ENCODE peak calls at places on chromosomes 4 and X, in four cellular contexts. S is HepG2, E is K562, W is GM12878. M is an unnamed sample.
A peak's percentile ranks its signal among the peaks of the same experiment; 100 is the strongest.

GRCh38 chr4:183563874-183564273 is 59.0 kb downstream of the ING2 start:
- DNase-seq in E (no peak), W (no peak), S (no peak), M (no peak)

GRCh38 chr4:158782539-158783360 is 13.9 kb downstream of the FNIP2 start:
- DNase-seq in W (peak; percentile 46), S (peak; percentile 72), E (no peak), M (no peak)

GRCh38 chr4:182143086-182143821 is 99.9 kb upstream of the TENM3 start:
- DNase-seq in E (no peak), W (no peak), S (no peak), M (peak; percentile 17)

GRCh38 chr4:162791321-162791720 is 375.4 kb downstream of the NAF1 start:
- DNase-seq in E (no peak), S (no peak), W (no peak), M (no peak)

GRCh38 chrX:128897611-128898010 is 625.7 kb downstream of the SMARCA1 start:
- DNase-seq in E (no peak), W (no peak), S (no peak), M (no peak)

GRCh38 chr4:57061395-57061794 is 48.8 kb downstream of the IGFBP7 start:
- DNase-seq in S (no peak), W (no peak), E (no peak), M (no peak)

GRCh38 chr4:129146639-129147038 is 50.7 kb downstream of the C4orf33 start:
- DNase-seq in W (no peak), E (peak; percentile 18), S (no peak), M (no peak)

GRCh38 chr4:107721436-107722090 is 1.5 kb upstream of the PAPSS1 start:
- DNase-seq in S (no peak), E (no peak), W (no peak), M (peak; percentile 59)

GRCh38 chrX:50211510-50211909 is 6.9 kb downstream of the CCNB3 start:
- DNase-seq in S (no peak), E (no peak), W (no peak), M (peak; percentile 34)

GRCh38 chr4:26827798-26828197 is 32.8 kb upstream of the STIM2 start:
- DNase-seq in E (no peak), S (no peak), W (no peak), M (no peak)

GRCh38 chr4:79650794-79651431 is 242.9 kb upstream of the GK2 start:
- DNase-seq in W (no peak), S (no peak), E (no peak), M (no peak)

GRCh38 chr4:18103876-18104275 is 82.3 kb upstream of the LCORL start:
- DNase-seq in W (no peak), E (no peak), S (no peak), M (no peak)

GRCh38 chr4:76640252-76640925 is 205.4 kb downstream of the SHROOM3 start:
- DNase-seq in S (no peak), W (no peak), E (no peak), M (peak; percentile 14)

GRCh38 chr4:93827272-93827947 is 1.1 kb upstream of the ATOH1 start:
- DNase-seq in E (peak; percentile 8), W (no peak), S (no peak), M (peak; percentile 77)

GRCh38 chr4:182022899-182023298 is 220.3 kb upstream of the TENM3 start:
- DNase-seq in E (no peak), W (no peak), S (no peak), M (no peak)

GRCh38 chr4:112038861-112039260 is 106.4 kb upstream of the FAM241A start:
- DNase-seq in E (no peak), W (no peak), S (no peak), M (no peak)

GRCh38 chr4:17066241-17066640 is 167.8 kb upstream of the LDB2 start:
- DNase-seq in E (no peak), S (no peak), W (no peak), M (no peak)

GRCh38 chr4:73019462-73020047 is 50.0 kb downstream of the COX18 start:
- DNase-seq in E (peak; percentile 39), W (no peak), S (peak; percentile 23), M (no peak)

GRCh38 chr4:7429601-7430078 is 5.1 kb downstream of the PSAPL1 start:
- DNase-seq in W (no peak), E (no peak), S (no peak), M (no peak)

GRCh38 chr4:35493977-35494376 is 750.3 kb downstream of the ARAP2 start:
- DNase-seq in E (no peak), W (no peak), S (no peak), M (no peak)

GRCh38 chr4:114043116-114043515 is 63.7 kb upstream of the ARSJ start:
- DNase-seq in E (no peak), S (no peak), W (no peak), M (no peak)

GRCh38 chrX:120269379-120270035 is 18.9 kb downstream of the ZBTB33 start:
- DNase-seq in W (no peak), S (no peak), E (no peak), M (no peak)

GRCh38 chrX:18668059-18668458 is 3.8 kb downstream of the RS1 start:
- DNase-seq in E (no peak), W (no peak), S (no peak), M (no peak)

GRCh38 chrX:45479835-45480422 is 279.3 kb upstream of the DIPK2B start:
- DNase-seq in W (no peak), E (no peak), S (peak; percentile 63), M (no peak)

GRCh38 chr4:186644737-186645261 is 78.9 kb downstream of the FAT1 start:
- DNase-seq in E (no peak), S (peak; percentile 80), W (no peak), M (no peak)

GRCh38 chr4:125313497-125313896 is 1.3 kb upstream of the FAT4 start:
- DNase-seq in E (peak; percentile 50), W (no peak), S (peak; percentile 83), M (peak; percentile 19)

GRCh38 chr4:47668810-47669408 is 169.0 kb downstream of the CORIN start:
- DNase-seq in W (no peak), S (peak; percentile 32), E (peak; percentile 15), M (no peak)

GRCh38 chrX:47185241-47185640 is 8.4 kb upstream of the UBA1 start:
- DNase-seq in E (no peak), W (no peak), S (no peak), M (no peak)

GRCh38 chrX:107985032-107985431 is 2.9 kb upstream of the TEX13B start:
- DNase-seq in W (no peak), S (no peak), E (no peak), M (no peak)

GRCh38 chr4:74097631-74098550 is 1.1 kb downstream of the CXCL2 start:
- DNase-seq in E (no peak), W (no peak), S (no peak), M (no peak)

GRCh38 chr4:4666693-4667642 is 125.1 kb upstream of the STX18 start:
- DNase-seq in W (no peak), E (no peak), S (no peak), M (peak; percentile 65)

GRCh38 chr4:47650584-47651130 is 165.6 kb downstream of the ATP10D start:
- DNase-seq in S (no peak), W (no peak), E (no peak), M (no peak)

GRCh38 chr4:2648159-2648814 is 107.8 kb downstream of the TNIP2 start:
- DNase-seq in E (no peak), W (no peak), S (no peak), M (no peak)

GRCh38 chr4:122845066-122845465 is 18.4 kb downstream of the FGF2 start:
- DNase-seq in S (no peak), E (no peak), W (no peak), M (no peak)

DNA sequence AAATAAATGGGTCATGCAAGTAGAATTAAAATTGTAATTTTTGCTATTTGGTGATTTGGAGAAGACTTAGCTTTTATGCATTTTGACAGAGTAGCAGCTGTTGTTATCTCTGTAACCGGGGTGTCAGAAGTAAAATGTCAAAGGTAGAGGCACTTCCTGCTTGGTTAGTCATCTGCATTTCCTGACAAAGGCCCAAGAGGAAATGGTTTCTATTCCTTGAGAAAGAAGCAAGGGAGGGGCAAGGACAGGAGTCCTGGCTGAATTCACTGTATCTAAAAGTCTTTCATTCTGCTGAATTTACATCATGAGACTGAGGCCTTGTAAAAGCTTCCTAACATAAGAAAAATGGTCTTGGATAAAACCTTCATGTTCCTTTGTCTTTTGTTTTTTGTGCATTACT is 550.9 kb upstream of the BOD1L1 start:
- DNase-seq in E (no peak), W (peak; percentile 61), S (no peak), M (no peak)
- TF ChIP-seq CREM in E (no peak), W (no peak), S (no peak), M (no peak)

DNA sequence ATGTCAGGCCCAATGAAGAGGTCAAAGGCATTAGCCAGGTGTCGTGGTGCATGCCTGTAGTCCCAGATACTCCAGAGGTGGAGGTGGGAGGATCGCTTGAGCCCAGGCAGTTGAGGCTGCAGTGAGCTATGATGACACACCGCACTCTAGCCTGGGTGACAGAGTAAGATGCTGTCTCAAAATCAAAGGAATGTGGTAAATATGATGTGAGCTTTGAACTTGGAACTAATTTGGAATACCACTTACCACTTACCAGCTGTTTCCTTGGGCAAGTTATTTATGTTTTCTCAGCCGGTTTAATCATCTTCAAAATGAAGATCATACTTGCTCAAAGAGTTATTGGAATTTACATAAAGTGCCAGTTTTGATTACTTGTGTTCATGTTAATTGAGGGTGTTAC is 23.8 kb upstream of the SEPSECS start:
- DNase-seq in E (no peak), S (no peak), W (no peak), M (no peak)
- TF ChIP-seq CREM in E (no peak), S (no peak), W (no peak), M (no peak)

GRCh38 chr4:174061026-174061425 is 222.4 kb downstream of the FBXO8 start:
- DNase-seq in E (no peak), W (no peak), S (no peak), M (no peak)
- TF ChIP-seq CREM in E (no peak), W (no peak), S (no peak), M (no peak)

GRCh38 chr4:55396305-55397023 is 707 bp downstream of the TMEM165 start:
- DNase-seq in S (peak; percentile 31), E (peak; percentile 58), W (no peak), M (peak; percentile 67)

GRCh38 chr4:55397024-55397520 is 1.3 kb downstream of the TMEM165 start:
- DNase-seq in W (no peak), S (no peak), E (no peak), M (no peak)

GRCh38 chr4:55395218-55395528 is 584 bp upstream of the TMEM165 start:
- DNase-seq in S (no peak), W (no peak), E (no peak), M (no peak)

GRCh38 chr4:55395529-55396304 is at the start of gene TMEM165:
- DNase-seq in E (peak; percentile 96), W (peak; percentile 41), S (peak; percentile 77), M (peak; percentile 95)

DNA sequence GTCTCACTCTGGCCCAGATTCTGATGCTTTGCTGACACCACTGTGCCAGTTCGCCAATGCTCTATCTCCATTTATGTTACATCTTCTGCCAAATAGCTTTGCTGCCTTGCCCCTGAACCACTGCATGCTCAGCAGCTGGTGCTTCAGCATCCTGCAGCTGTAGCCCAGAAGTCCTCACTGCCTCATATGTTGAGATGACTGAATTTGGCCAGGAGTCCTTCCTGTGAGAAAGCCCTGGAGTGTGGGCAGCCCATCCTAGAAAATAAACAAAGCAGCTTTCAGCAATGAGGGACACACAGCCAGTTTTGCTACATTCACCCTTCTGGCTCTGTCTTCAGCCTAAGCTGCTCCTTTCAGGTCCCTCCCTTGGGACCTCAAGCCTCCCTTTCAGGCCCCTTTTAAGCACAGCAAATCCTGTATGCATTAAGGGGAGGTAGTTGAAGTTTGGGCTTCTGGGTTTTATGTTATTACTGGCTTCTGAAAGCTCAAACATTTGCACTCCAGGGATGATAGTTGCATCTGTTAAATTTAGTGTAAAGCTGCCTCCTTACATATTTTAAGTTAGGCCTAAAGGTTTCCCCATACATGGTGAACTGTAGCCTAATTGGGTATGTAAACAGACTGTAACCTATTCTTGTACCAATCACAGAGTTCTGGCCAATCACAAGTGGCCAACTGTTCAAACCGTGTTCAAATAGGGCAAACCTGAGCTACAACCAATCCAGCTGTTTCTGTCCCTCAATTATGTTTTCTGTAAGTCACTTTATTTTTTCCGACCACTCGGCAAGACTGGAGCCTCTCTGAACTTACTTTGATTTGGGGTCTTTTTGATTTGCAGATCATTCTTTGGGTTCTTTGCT is 2.1 kb upstream of the TMEM165 start:
- DNase-seq in W (no peak), E (no peak), S (no peak), M (no peak)
- TF ChIP-seq CREM in W (no peak), E (no peak), S (no peak), M (no peak)

M was measured in WTC11.